ENCODE peak calls at places on chromosomes 6 and 20, in eight cellular contexts. D is CD8-positive, alpha-beta memory T cell; H is pancreas; W is left lung; C is fibroblast of mammary gland; X is psoas muscle; S is gastrocnemius medialis; U is OCI-LY7. V is an unnamed sample.

GRCh38 chr20:38302721-38303120 is 1.2 kb upstream of the BPI start:
- DNase-seq in D (no peak), H (no peak), W (no peak), C (no peak), X (no peak), S (no peak), U (no peak), V (no peak)

GRCh38 chr20:58875541-58876134 is 23.1 kb downstream of the GNAS start:
- DNase-seq in D (no peak), H (no peak), W (no peak), C (no peak), X (no peak), S (no peak), U (no peak), V (no peak)

GRCh38 chr6:79543886-79544285 is 6.7 kb upstream of the LCA5 start:
- DNase-seq in D (no peak), H (no peak), W (no peak), C (no peak), X (no peak), S (no peak), U (peak), V (no peak)

GRCh38 chr6:33824461-33825154 is 20.8 kb upstream of the MLN start:
- DNase-seq in D (no peak), H (no peak), W (peak), C (no peak), X (no peak), S (no peak), U (no peak), V (no peak)

GRCh38 chr6:86683132-86683908 is 254.0 kb upstream of the HTR1E start:
- DNase-seq in D (no peak), H (no peak), W (no peak), C (no peak), X (no peak), S (no peak), U (no peak), V (no peak)

GRCh38 chr20:14727485-14728170 is 390.2 kb upstream of the FLRT3 start:
- DNase-seq in D (no peak), H (no peak), W (no peak), C (no peak), X (no peak), S (no peak), U (no peak), V (no peak)

GRCh38 chr6:93644611-93645010 is 225.3 kb upstream of the EPHA7 start:
- DNase-seq in D (no peak), H (no peak), W (no peak), C (no peak), X (no peak), S (no peak), U (no peak), V (no peak)

GRCh38 chr6:149037026-149037734 is 280.3 kb upstream of the TAB2 start:
- DNase-seq in D (no peak), H (no peak), W (no peak), C (peak), X (no peak), S (no peak), U (no peak), V (no peak)

GRCh38 chr20:36871640-36872570 is 4.0 kb upstream of the TLDC2 start:
- DNase-seq in D (no peak), H (no peak), W (no peak), C (no peak), X (no peak), S (no peak), U (no peak), V (no peak)

GRCh38 chr20:60010689-60011417 is 52.6 kb downstream of the CDH26 start:
- DNase-seq in D (no peak), H (no peak), W (no peak), C (no peak), X (no peak), S (no peak), U (no peak), V (no peak)

GRCh38 chr20:49482621-49483017 is at the start of gene KCNB1:
- DNase-seq in D (peak), H (peak), W (no peak), C (peak), X (peak), S (peak), U (peak), V (peak)

GRCh38 chr6:49693512-49693911 is 19.8 kb downstream of the CRISP2 start:
- DNase-seq in D (no peak), H (no peak), W (no peak), C (no peak), X (no peak), S (no peak), U (no peak), V (no peak)

GRCh38 chr6:163148781-163149534 is 265.6 kb upstream of the QKI start:
- DNase-seq in D (no peak), H (no peak), W (no peak), C (no peak), X (no peak), S (no peak), U (no peak), V (no peak)

GRCh38 chr6:152651986-152652385 is 14.8 kb upstream of the SYNE1 start:
- DNase-seq in D (no peak), H (no peak), W (no peak), C (peak), X (no peak), S (no peak), U (no peak), V (no peak)

GRCh38 chr6:50829898-50830439 is 11.3 kb downstream of the TFAP2B start:
- DNase-seq in D (no peak), H (no peak), W (no peak), C (no peak), X (no peak), S (no peak), U (no peak), V (no peak)

GRCh38 chr20:40087496-40087895 is 601.5 kb downstream of the MAFB start:
- DNase-seq in D (no peak), H (no peak), W (no peak), C (no peak), X (no peak), S (no peak), U (no peak), V (no peak)

GRCh38 chr6:134551245-134551960 is 233.5 kb upstream of the SGK1 start:
- DNase-seq in D (no peak), H (no peak), W (no peak), C (peak), X (no peak), S (no peak), U (no peak), V (no peak)

GRCh38 chr6:67790569-67790968 is 844.5 kb upstream of the ADGRB3 start:
- DNase-seq in D (no peak), H (no peak), W (no peak), C (no peak), X (no peak), S (no peak), U (no peak), V (no peak)

GRCh38 chr20:41348430-41349172 is 8.0 kb downstream of the LPIN3 start:
- DNase-seq in D (no peak), H (no peak), W (no peak), C (no peak), X (no peak), S (no peak), U (no peak), V (no peak)

GRCh38 chr6:139828751-139829519 is 454.5 kb upstream of the CITED2 start:
- DNase-seq in D (no peak), H (no peak), W (no peak), C (no peak), X (no peak), S (no peak), U (no peak), V (no peak)
- H3K4me3 ChIP-seq in D (no peak), H (no peak), W (no peak), C (no peak), X (peak), S (no peak), U (no peak), V (no peak)

DNA sequence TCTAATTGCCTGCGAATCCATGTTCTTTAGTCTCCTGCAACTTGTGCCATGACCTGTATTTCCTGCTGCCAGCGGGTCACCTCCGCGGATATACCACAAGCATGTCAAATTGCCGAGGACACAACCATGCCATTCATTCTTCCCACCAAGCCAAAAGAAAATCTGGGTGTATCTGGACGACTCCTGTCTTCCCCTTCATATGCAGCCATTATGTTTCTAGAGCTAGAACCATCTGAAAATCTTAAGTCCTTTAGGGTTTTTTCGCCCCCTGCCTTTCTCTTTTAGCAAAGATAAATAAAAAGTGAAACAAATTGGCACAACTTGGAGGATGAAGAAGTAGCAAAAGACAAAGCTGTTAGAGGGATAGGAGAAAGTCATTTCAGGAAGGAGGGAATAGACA is 242.6 kb downstream of the ARID1B start:
- DNase-seq in D (no peak), H (no peak), W (no peak), C (peak), X (no peak), S (no peak), U (peak), V (no peak)
- H3K4me3 ChIP-seq in D (no peak), H (no peak), W (no peak), C (no peak), X (peak), S (no peak), U (peak), V (peak)

GRCh38 chr6:166488701-166489100 is 97.8 kb downstream of the RAMACL start:
- DNase-seq in D (no peak), H (no peak), W (no peak), C (no peak), X (no peak), S (no peak), U (no peak), V (no peak)
- H3K4me3 ChIP-seq in D (peak), H (no peak), W (no peak), C (no peak), X (no peak), S (no peak), U (no peak), V (no peak)

GRCh38 chr6:120876405-120876804 is 457.9 kb downstream of the TBC1D32 start:
- DNase-seq in D (no peak), H (no peak), W (no peak), C (no peak), X (no peak), S (no peak), U (no peak), V (no peak)

GRCh38 chr6:120873125-120873865 is 461.0 kb downstream of the TBC1D32 start:
- DNase-seq in D (no peak), H (peak), W (no peak), C (no peak), X (no peak), S (no peak), U (no peak), V (no peak)

GRCh38 chr6:120872262-120872578 is 462.1 kb downstream of the TBC1D32 start:
- DNase-seq in D (no peak), H (peak), W (no peak), C (no peak), X (no peak), S (no peak), U (no peak), V (no peak)

GRCh38 chr6:120874422-120874821 is 459.9 kb downstream of the TBC1D32 start:
- DNase-seq in D (no peak), H (peak), W (no peak), C (no peak), X (no peak), S (no peak), U (no peak), V (no peak)

GRCh38 chr6:120875900-120876299 is 458.4 kb downstream of the TBC1D32 start:
- DNase-seq in D (no peak), H (no peak), W (no peak), C (no peak), X (no peak), S (no peak), U (no peak), V (no peak)
- H3K4me3 ChIP-seq in D (no peak), H (no peak), W (no peak), C (no peak), X (no peak), S (no peak), U (no peak), V (no peak)

GRCh38 chr20:32761417-32761830 is 761 bp upstream of the DNMT3B start:
- DNase-seq in D (no peak), H (no peak), W (no peak), C (no peak), X (no peak), S (no peak), U (no peak), V (no peak)
- H3K4me3 ChIP-seq in D (peak), H (peak), W (peak), C (peak), X (peak), S (peak), U (peak), V (peak)

GRCh38 chr6:56841751-56842150 is 113.2 kb upstream of the BEND6 start:
- DNase-seq in D (no peak), H (no peak), W (no peak), C (no peak), X (no peak), S (no peak), U (no peak), V (no peak)
- H3K4me3 ChIP-seq in D (no peak), H (no peak), W (no peak), C (peak), X (peak), S (peak), U (no peak), V (peak)

DNA sequence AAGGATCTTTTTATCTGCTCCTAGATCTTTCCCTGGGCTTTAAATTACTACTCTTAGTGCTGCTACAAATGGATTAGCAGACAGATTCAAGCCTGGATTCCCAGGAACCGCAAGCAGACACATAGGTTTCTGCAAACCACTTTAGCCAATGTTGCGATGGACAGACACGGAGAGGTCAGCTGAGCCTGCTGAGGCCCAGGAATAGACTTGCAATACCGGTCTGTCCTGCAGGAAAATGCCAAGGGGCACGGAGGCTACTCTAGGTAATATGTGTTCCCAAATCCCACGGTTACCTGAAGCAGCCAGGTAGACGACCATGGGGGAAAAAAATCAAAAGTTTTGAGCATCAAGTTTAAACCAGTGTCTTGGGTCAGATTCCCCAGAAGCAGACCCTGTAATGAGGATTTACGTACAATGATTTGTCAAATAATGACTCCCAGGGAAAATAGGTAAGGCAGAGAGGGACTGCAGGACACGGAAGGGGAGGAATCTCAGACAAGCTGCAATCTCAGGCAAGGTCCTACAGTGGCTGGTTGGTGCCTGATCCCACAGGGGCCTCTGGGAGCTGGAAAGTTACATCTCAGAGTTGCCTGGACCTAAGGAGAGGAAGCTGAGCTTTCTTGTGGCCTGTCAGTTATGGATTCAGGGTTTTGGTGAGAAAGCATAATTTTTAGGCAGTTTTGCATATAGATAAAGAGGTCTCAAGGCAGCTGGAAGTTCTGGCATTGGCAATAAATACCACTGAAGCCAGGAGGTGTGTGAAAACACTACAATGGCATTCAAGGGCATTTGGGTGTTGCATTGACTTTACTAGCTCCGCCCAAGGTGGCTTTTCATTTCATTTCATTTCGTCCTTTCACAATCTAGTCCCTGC is 12.5 kb downstream of the OTOR start:
- DNase-seq in D (no peak), H (no peak), W (peak), C (no peak), X (no peak), S (no peak), U (no peak), V (no peak)
- H3K4me3 ChIP-seq in D (no peak), H (no peak), W (no peak), C (no peak), X (no peak), S (no peak), U (no peak), V (no peak)

GRCh38 chr6:116084284-116084683 is 16.4 kb upstream of the NT5DC1 start:
- DNase-seq in D (no peak), H (no peak), W (no peak), C (no peak), X (no peak), S (no peak), U (no peak), V (no peak)

GRCh38 chr6:116083052-116083451 is 17.6 kb upstream of the NT5DC1 start:
- DNase-seq in D (no peak), H (no peak), W (no peak), C (no peak), X (no peak), S (no peak), U (no peak), V (no peak)

GRCh38 chr6:116090251-116090650 is 10.4 kb upstream of the NT5DC1 start:
- DNase-seq in D (no peak), H (no peak), W (no peak), C (no peak), X (no peak), S (no peak), U (no peak), V (no peak)

GRCh38 chr6:116088946-116089345 is 11.7 kb upstream of the NT5DC1 start:
- DNase-seq in D (no peak), H (no peak), W (no peak), C (no peak), X (no peak), S (no peak), U (no peak), V (no peak)

DNA sequence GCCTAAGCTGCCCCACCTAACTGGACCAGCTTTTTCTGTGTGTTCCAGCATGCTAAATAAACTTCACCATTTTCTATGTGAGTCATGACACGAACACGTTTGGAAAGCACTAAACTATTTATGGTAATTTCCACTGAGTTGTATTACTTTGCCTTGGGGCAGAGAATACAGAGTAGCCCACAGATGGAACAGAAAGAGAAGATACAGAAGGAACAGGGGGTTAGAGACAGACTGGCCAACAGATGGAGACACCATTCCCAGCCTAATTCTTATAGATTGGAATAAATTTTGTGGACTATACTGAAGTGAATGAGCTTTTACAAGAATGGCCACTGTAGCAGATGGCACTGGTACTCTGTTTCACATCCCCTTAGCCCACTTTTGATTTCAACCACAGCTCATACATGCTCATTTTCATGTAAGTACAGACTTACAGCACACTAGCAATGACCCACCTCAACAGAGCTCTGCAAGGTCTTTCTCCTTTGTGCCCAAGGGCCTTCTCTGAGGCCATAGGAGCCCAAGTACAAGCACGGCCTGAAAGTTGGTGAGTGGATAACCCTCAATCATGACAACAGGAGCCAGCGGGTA is 13.1 kb upstream of the NT5DC1 start:
- DNase-seq in D (no peak), H (no peak), W (no peak), C (peak), X (no peak), S (no peak), U (no peak), V (no peak)
- H3K4me3 ChIP-seq in D (no peak), H (no peak), W (no peak), C (no peak), X (no peak), S (no peak), U (no peak), V (no peak)

DNA sequence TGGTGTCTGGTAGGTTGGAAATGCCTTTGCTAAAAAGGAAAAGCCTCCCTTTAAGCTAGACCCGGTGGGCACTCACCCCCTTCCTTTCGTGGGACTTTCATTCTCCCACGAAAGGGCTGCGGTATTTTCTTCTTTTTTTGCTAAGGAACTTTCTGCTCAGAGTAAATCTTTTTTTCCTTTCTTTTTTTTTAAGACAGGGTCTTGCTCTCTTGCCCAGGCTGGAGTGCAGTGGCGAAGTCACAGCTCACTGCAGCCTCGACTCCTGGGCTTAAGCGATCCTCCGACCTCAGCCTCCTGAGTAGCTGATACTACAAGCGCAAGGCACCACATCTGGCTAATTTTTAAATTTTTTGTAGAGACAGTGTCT is 4.0 kb downstream of the TP53TG5 start:
- DNase-seq in D (no peak), H (no peak), W (no peak), C (no peak), X (no peak), S (no peak), U (no peak), V (no peak)
- H3K4me3 ChIP-seq in D (no peak), H (no peak), W (peak), C (peak), X (peak), S (peak), U (no peak), V (peak)

GRCh38 chr20:45173531-45173930 is 1.2 kb upstream of the PI3 start:
- DNase-seq in D (no peak), H (no peak), W (no peak), C (no peak), X (no peak), S (no peak), U (no peak), V (no peak)

GRCh38 chr20:45179166-45179565 is 4.5 kb downstream of the PI3 start:
- DNase-seq in D (no peak), H (no peak), W (no peak), C (peak), X (no peak), S (no peak), U (no peak), V (no peak)

GRCh38 chr20:45176526-45176925 is 1.8 kb downstream of the PI3 start:
- DNase-seq in D (no peak), H (no peak), W (no peak), C (no peak), X (no peak), S (no peak), U (no peak), V (no peak)

GRCh38 chr20:45174434-45175364 is at the start of gene PI3:
- DNase-seq in D (no peak), H (peak), W (no peak), C (peak), X (no peak), S (no peak), U (no peak), V (no peak)
- H3K4me3 ChIP-seq in D (no peak), H (no peak), W (no peak), C (no peak), X (no peak), S (no peak), U (no peak), V (no peak)

V was measured in ascending aorta.